ENCODE peak calls at places on chromosomes 2 and 18, in nine cellular contexts. B is IMR-90; A is left ventricle myocardium inferior; Y is activated CD8-positive, alpha-beta memory T cell treated with anti-CD3 and anti-CD28 coated beads, Interleukin-2, amount 10 ng/mL, durations not matched to agents 7 days and 5 days; N is stimulated activated CD8-positive, alpha-beta memory T cell treated with anti-CD3 and anti-CD28 coated beads, Interleukin-7, amount 100 ng/mL, for 1 hour; X is T-helper 9 cell; O is hepatocyte; M is brain microvascular endothelial cell; W is posterior cingulate gyrus. J is an unnamed sample.

GRCh38 chr2:6442252-6442651 is 423.5 kb downstream of the CMPK2 start:
- DNase-seq in Y (no peak), N (no peak), B (peak), M (no peak), X (no peak), W (no peak), O (no peak), A (no peak), J (no peak)

GRCh38 chr2:164934790-164935466 is 20.4 kb downstream of the SLC38A11 start:
- DNase-seq in A (no peak), W (no peak), B (no peak), O (no peak), M (no peak), N (no peak), Y (no peak), X (no peak), J (no peak)

GRCh38 chr2:106107509-106108131 is 86.5 kb downstream of the UXS1 start:
- DNase-seq in O (no peak), X (no peak), B (peak), N (no peak), W (no peak), A (no peak), M (peak), Y (peak), J (no peak)

GRCh38 chr2:34529965-34530364 is 930.9 kb upstream of the FAM98A start:
- DNase-seq in X (no peak), A (no peak), M (no peak), Y (no peak), N (no peak), W (no peak), O (no peak), B (no peak), J (no peak)

GRCh38 chr2:160918909-160919503 is 241.2 kb upstream of the TANK start:
- DNase-seq in Y (peak), O (peak), W (no peak), N (no peak), X (peak), B (peak), M (peak), A (peak), J (no peak)

GRCh38 chr2:240556553-240557100 is 1.2 kb downstream of the ANKMY1 start:
- DNase-seq in O (peak), Y (peak), N (peak), A (no peak), W (no peak), B (peak), M (peak), X (peak), J (no peak)

GRCh38 chr2:220687231-220687843 is 884.8 kb downstream of the EPHA4 start:
- DNase-seq in M (peak), O (peak), W (peak), X (peak), B (peak), Y (peak), N (peak), A (peak), J (peak)

GRCh38 chr2:107607054-107607453 is 219.6 kb upstream of the RGPD4 start:
- DNase-seq in O (no peak), N (no peak), Y (no peak), M (no peak), W (no peak), B (no peak), A (no peak), X (no peak), J (no peak)

GRCh38 chr2:75098856-75099255 is 100.5 kb downstream of the TACR1 start:
- DNase-seq in N (no peak), A (no peak), B (peak), M (no peak), X (no peak), O (peak), Y (no peak), W (no peak), J (peak)

GRCh38 chr18:64966667-64967066 is 784.1 kb upstream of the CDH7 start:
- DNase-seq in Y (no peak), M (no peak), A (peak), N (no peak), X (no peak), B (no peak), O (peak), W (no peak), J (no peak)